ENCODE peak calls at places on chromosome 10, in four cellular contexts. I, P, H and K are unnamed samples.

GRCh38 chr10:127415901-127416630 is 133.0 kb upstream of the NPS start:
- DNase-seq in I (no peak), H (no peak), P (no peak), K (no peak)

GRCh38 chr10:64174666-64175265 is 653.6 kb downstream of the REEP3 start:
- DNase-seq in I (no peak), P (no peak), H (no peak), K (no peak)

GRCh38 chr10:132526676-132527075 is 10.9 kb upstream of the INPP5A start:
- DNase-seq in I (no peak), P (no peak), H (no peak), K (peak; percentile 36)

GRCh38 chr10:121645696-121646095 is 47.5 kb upstream of the FGFR2 start:
- DNase-seq in P (no peak), H (no peak), I (no peak), K (no peak)

GRCh38 chr10:119025776-119026175 is 3.7 kb upstream of the NANOS1 start:
- DNase-seq in I (no peak), P (no peak), H (peak; percentile 41), K (peak; percentile 14)

GRCh38 chr10:133121479-133121878 is 33.8 kb downstream of the ADGRA1 start:
- DNase-seq in H (no peak), I (no peak), P (no peak), K (no peak)

GRCh38 chr10:43225787-43226153 is 41.1 kb downstream of the RASGEF1A start:
- DNase-seq in I (peak; percentile 5), H (peak; percentile 7), P (no peak), K (no peak)

GRCh38 chr10:72692057-72692891 is at the start of gene MCU:
- DNase-seq in I (peak; percentile 89), P (peak; percentile 89), H (peak; percentile 95), K (peak; percentile 96)

GRCh38 chr10:70462349-70462984 is 16.1 kb upstream of the PALD1 start:
- DNase-seq in I (no peak), P (no peak), H (peak; percentile 76), K (peak; percentile 29)

GRCh38 chr10:88154596-88155250 is 291.3 kb downstream of the PTEN start:
- DNase-seq in P (no peak), I (no peak), H (no peak), K (no peak)

GRCh38 chr10:853017-853416 is 78.5 kb downstream of the LARP4B start:
- DNase-seq in H (no peak), P (no peak), I (no peak), K (no peak)

GRCh38 chr10:44966129-44966815 is 6.7 kb downstream of the RASSF4 start:
- DNase-seq in H (no peak), I (no peak), P (no peak), K (no peak)

GRCh38 chr10:86944907-86945306 is 12.5 kb downstream of the MMRN2 start:
- DNase-seq in P (no peak), H (peak; percentile 4), I (no peak), K (no peak)

GRCh38 chr10:98202378-98202777 is 65.6 kb downstream of the LOXL4 start:
- DNase-seq in H (no peak), P (no peak), I (no peak), K (no peak)

GRCh38 chr10:85648279-85648754 is 718.3 kb downstream of the GRID1 start:
- DNase-seq in H (no peak), I (no peak), P (no peak), K (no peak)

GRCh38 chr10:78065616-78066410 is 32.1 kb downstream of the RPS24 start:
- DNase-seq in H (no peak), P (no peak), I (no peak), K (no peak)

GRCh38 chr10:110872984-110873569 is 1.3 kb downstream of the PDCD4 start:
- DNase-seq in I (no peak), P (no peak), H (no peak), K (peak; percentile 6)

GRCh38 chr10:100670828-100671479 is 74.4 kb upstream of the PAX2 start:
- DNase-seq in I (peak; percentile 45), P (no peak), H (peak; percentile 52), K (peak; percentile 34)

GRCh38 chr10:74949434-74949833 is 123.0 kb downstream of the KAT6B start:
- DNase-seq in I (no peak), H (no peak), P (no peak), K (no peak)

GRCh38 chr10:1203704-1204103 is 147.5 kb downstream of the WDR37 start:
- DNase-seq in P (no peak), H (no peak), I (no peak), K (no peak)

GRCh38 chr10:59433720-59434428 is 71.5 kb upstream of the FAM13C start:
- DNase-seq in H (no peak), I (no peak), P (no peak), K (no peak)

GRCh38 chr10:70943249-70943648 is 54.9 kb upstream of the PCBD1 start:
- DNase-seq in P (no peak), I (no peak), H (no peak), K (no peak)

GRCh38 chr10:119115921-119116320 is 12.0 kb downstream of the DENND10 start:
- DNase-seq in I (no peak), H (no peak), P (no peak), K (no peak)

GRCh38 chr10:77661674-77662073 is 24.1 kb upstream of the KCNMA1 start:
- DNase-seq in H (no peak), I (no peak), P (no peak), K (no peak)

GRCh38 chr10:91758303-91759146 is 39.7 kb upstream of the TNKS2 start:
- DNase-seq in I (no peak), H (no peak), P (peak; percentile 58), K (peak; percentile 64)

GRCh38 chr10:108862691-108863350 is 1060.5 kb downstream of the XPNPEP1 start:
- DNase-seq in H (no peak), I (no peak), P (no peak), K (no peak)

GRCh38 chr10:117221156-117221711 is 19.7 kb upstream of the SLC18A2 start:
- DNase-seq in P (no peak), H (no peak), I (no peak), K (no peak)

GRCh38 chr10:21509391-21510217 is 15.9 kb downstream of the SKIDA1 start:
- DNase-seq in I (no peak), H (no peak), P (no peak), K (no peak)

GRCh38 chr10:117980216-117980615 is 66.5 kb downstream of the RAB11FIP2 start:
- DNase-seq in I (no peak), H (no peak), P (peak; percentile 1), K (peak; percentile 35)

GRCh38 chr10:99318048-99318447 is 11.1 kb upstream of the CNNM1 start:
- DNase-seq in H (no peak), P (no peak), I (no peak), K (no peak)

GRCh38 chr10:106955133-106955532 is 209.4 kb downstream of the SORCS1 start:
- DNase-seq in I (no peak), H (no peak), P (no peak), K (no peak)

GRCh38 chr10:96268341-96268909 is 2.9 kb downstream of the BLNK start:
- DNase-seq in I (no peak), P (no peak), H (no peak), K (no peak)

GRCh38 chr10:117699436-117700075 is 157.0 kb downstream of the EMX2 start:
- DNase-seq in H (no peak), P (no peak), I (no peak), K (no peak)

GRCh38 chr10:44263771-44264170 is 121.1 kb downstream of the CXCL12 start:
- DNase-seq in I (no peak), P (no peak), H (no peak), K (no peak)

GRCh38 chr10:71963756-71964668 is at the start of gene CHST3:
- DNase-seq in H (peak; percentile 37), I (no peak), P (no peak), K (peak; percentile 72)

GRCh38 chr10:615583-616152 is 73.8 kb downstream of the DIP2C start:
- DNase-seq in P (peak; percentile 60), H (no peak), I (no peak), K (no peak)

GRCh38 chr10:118369806-118370205 is 27.7 kb upstream of the FAM204A start:
- DNase-seq in P (no peak), H (no peak), I (no peak), K (no peak)